ENCODE peak calls at places on chromosomes 4 and X, in nine cellular contexts. A, H, Q, Y, I, Z, C, K and D are unnamed samples.

GRCh38 chr4:721261-722171 is 15.9 kb downstream of the PCGF3 start:
- DNase-seq in A (no peak), H (no peak), Q (no peak), Y (no peak), I (peak), Z (no peak), C (peak), K (no peak), D (no peak)

GRCh38 chr4:174714393-174715211 is 114.4 kb downstream of the GLRA3 start:
- DNase-seq in A (no peak), H (peak), Q (no peak), Y (no peak), I (peak), Z (no peak), C (peak), K (peak), D (no peak)

GRCh38 chr4:150308824-150309472 is 230.7 kb downstream of the DCLK2 start:
- DNase-seq in A (no peak), H (no peak), Q (no peak), Y (no peak), I (peak), Z (no peak), C (peak), K (no peak), D (no peak)

GRCh38 chrX:108736509-108737479 is at the start of gene IRS4:
- DNase-seq in A (no peak), H (no peak), Q (no peak), Y (peak), I (peak), Z (no peak), C (no peak), K (no peak), D (no peak)

GRCh38 chrX:115972717-115973116 is 197.8 kb upstream of the AGTR2 start:
- DNase-seq in A (no peak), H (no peak), Q (no peak), Y (no peak), I (no peak), Z (no peak), C (no peak), K (no peak), D (no peak)

GRCh38 chr4:53595204-53595603 is 3.9 kb upstream of the LNX1 start:
- DNase-seq in A (no peak), H (no peak), Q (no peak), Y (no peak), I (peak), Z (no peak), C (no peak), K (no peak), D (no peak)

GRCh38 chr4:2806392-2807355 is 13.8 kb downstream of the SH3BP2 start:
- DNase-seq in A (peak), H (peak), Q (no peak), Y (peak), I (no peak), Z (peak), C (peak), K (no peak), D (no peak)

GRCh38 chr4:188647820-188648380 is 508.7 kb downstream of the TRIML1 start:
- DNase-seq in A (no peak), H (no peak), Q (no peak), Y (no peak), I (peak), Z (no peak), C (no peak), K (no peak), D (no peak)

GRCh38 chr4:179097741-179098140 is 1655.5 kb upstream of the AGA start:
- DNase-seq in A (no peak), H (no peak), Q (no peak), Y (no peak), I (no peak), Z (no peak), C (no peak), K (no peak), D (no peak)

GRCh38 chr4:37535872-37536271 is 150.3 kb downstream of the RELL1 start:
- DNase-seq in A (no peak), H (no peak), Q (no peak), Y (no peak), I (peak), Z (no peak), C (no peak), K (no peak), D (no peak)

GRCh38 chrX:40853816-40854123 is 118.4 kb upstream of the MED14 start:
- DNase-seq in A (no peak), H (no peak), Q (no peak), Y (no peak), I (no peak), Z (no peak), C (no peak), K (no peak), D (no peak)

GRCh38 chr4:3708611-3709010 is 57.6 kb upstream of the ADRA2C start:
- DNase-seq in A (no peak), H (no peak), Q (no peak), Y (peak), I (no peak), Z (no peak), C (no peak), K (no peak), D (no peak)

GRCh38 chr4:30718889-30719252 is 1.3 kb upstream of the PCDH7 start:
- DNase-seq in A (no peak), H (no peak), Q (no peak), Y (no peak), I (peak), Z (no peak), C (no peak), K (no peak), D (no peak)

GRCh38 chr4:33924239-33924638 is 2320.1 kb downstream of the ARAP2 start:
- DNase-seq in A (no peak), H (no peak), Q (no peak), Y (no peak), I (peak), Z (no peak), C (peak), K (no peak), D (no peak)

GRCh38 chrX:122625821-122626220 is 558.3 kb upstream of the GRIA3 start:
- DNase-seq in A (no peak), H (no peak), Q (no peak), Y (no peak), I (peak), Z (no peak), C (peak), K (no peak), D (no peak)

GRCh38 chr4:6302869-6303268 is 33.2 kb downstream of the WFS1 start:
- DNase-seq in A (no peak), H (no peak), Q (no peak), Y (no peak), I (no peak), Z (no peak), C (no peak), K (no peak), D (no peak)

GRCh38 chr4:8910822-8911310 is 39.2 kb upstream of the HMX1 start:
- DNase-seq in A (no peak), H (no peak), Q (peak), Y (no peak), I (no peak), Z (no peak), C (no peak), K (no peak), D (no peak)

GRCh38 chr4:153943738-153944415 is 155.0 kb upstream of the SFRP2 start:
- DNase-seq in A (no peak), H (no peak), Q (no peak), Y (no peak), I (no peak), Z (no peak), C (no peak), K (no peak), D (no peak)

GRCh38 chr4:77600521-77601451 is 4.8 kb upstream of the CXCL13 start:
- DNase-seq in A (no peak), H (peak), Q (no peak), Y (no peak), I (peak), Z (no peak), C (peak), K (no peak), D (no peak)

GRCh38 chr4:113888006-113888405 is 91.4 kb downstream of the ARSJ start:
- DNase-seq in A (no peak), H (no peak), Q (no peak), Y (no peak), I (no peak), Z (no peak), C (peak), K (no peak), D (no peak)

GRCh38 chrX:11886745-11887144 is 128.7 kb downstream of the MSL3 start:
- DNase-seq in A (no peak), H (no peak), Q (no peak), Y (no peak), I (peak), Z (no peak), C (peak), K (no peak), D (no peak)

GRCh38 chr4:102713096-102713495 is 47.7 kb downstream of the MANBA start:
- DNase-seq in A (no peak), H (no peak), Q (no peak), Y (no peak), I (peak), Z (no peak), C (peak), K (no peak), D (no peak)

GRCh38 chrX:130100180-130100579 is 10.1 kb downstream of the ELF4 start:
- DNase-seq in A (peak), H (peak), Q (peak), Y (no peak), I (no peak), Z (peak), C (peak), K (no peak), D (no peak)

GRCh38 chrX:155774387-155774786 is 106.8 kb upstream of the VAMP7 start:
- DNase-seq in A (no peak), H (no peak), Q (no peak), Y (no peak), I (no peak), Z (no peak), C (no peak), K (no peak), D (no peak)

GRCh38 chrX:21255207-21255606 is 119.0 kb upstream of the CNKSR2 start:
- DNase-seq in A (no peak), H (no peak), Q (no peak), Y (no peak), I (no peak), Z (no peak), C (no peak), K (no peak), D (no peak)

GRCh38 chr4:25448379-25449109 is 71.5 kb downstream of the ANAPC4 start:
- DNase-seq in A (no peak), H (no peak), Q (no peak), Y (no peak), I (peak), Z (no peak), C (peak), K (no peak), D (no peak)

GRCh38 chr4:128287159-128287870 is at the start of gene PGRMC2:
- DNase-seq in A (no peak), H (no peak), Q (no peak), Y (no peak), I (no peak), Z (no peak), C (peak), K (no peak), D (no peak)

GRCh38 chr4:38924266-38924827 is 56.7 kb downstream of the FAM114A1 start:
- DNase-seq in A (no peak), H (no peak), Q (no peak), Y (no peak), I (no peak), Z (no peak), C (no peak), K (no peak), D (no peak)

GRCh38 chrX:47483310-47484268 is 567 bp upstream of the ZNF41 start:
- DNase-seq in A (peak), H (peak), Q (peak), Y (peak), I (no peak), Z (peak), C (peak), K (no peak), D (no peak)

GRCh38 chrX:18995216-18995615 is 11.3 kb upstream of the PHKA2 start:
- DNase-seq in A (no peak), H (no peak), Q (no peak), Y (no peak), I (peak), Z (no peak), C (peak), K (no peak), D (no peak)

GRCh38 chr4:2781911-2782310 is 11.0 kb upstream of the SH3BP2 start:
- DNase-seq in A (no peak), H (no peak), Q (peak), Y (peak), I (no peak), Z (no peak), C (no peak), K (no peak), D (no peak)

GRCh38 chrX:43720961-43721360 is 64.9 kb downstream of the MAOA start:
- DNase-seq in A (no peak), H (no peak), Q (no peak), Y (no peak), I (no peak), Z (no peak), C (no peak), K (no peak), D (no peak)

GRCh38 chr4:13703096-13703495 is 75.6 kb upstream of the BOD1L1 start:
- DNase-seq in A (no peak), H (no peak), Q (no peak), Y (no peak), I (no peak), Z (no peak), C (no peak), K (no peak), D (no peak)

GRCh38 chr4:73620115-73620792 is at the start of gene RASSF6:
- DNase-seq in A (no peak), H (no peak), Q (no peak), Y (peak), I (peak), Z (no peak), C (no peak), K (no peak), D (no peak)

GRCh38 chrX:115112411-115112810 is 76.8 kb upstream of the RBMXL3 start:
- DNase-seq in A (no peak), H (no peak), Q (no peak), Y (no peak), I (no peak), Z (no peak), C (peak), K (no peak), D (no peak)

GRCh38 chrX:40508560-40508959 is 72.2 kb upstream of the ATP6AP2 start:
- DNase-seq in A (no peak), H (no peak), Q (no peak), Y (no peak), I (no peak), Z (no peak), C (peak), K (no peak), D (no peak)

GRCh38 chrX:151912221-151912620 is 468 bp upstream of the MAGEA4 start:
- DNase-seq in A (no peak), H (no peak), Q (peak), Y (no peak), I (no peak), Z (no peak), C (no peak), K (no peak), D (no peak)

GRCh38 chrX:56382278-56382677 is 150.1 kb downstream of the KLF8 start:
- DNase-seq in A (no peak), H (no peak), Q (no peak), Y (no peak), I (no peak), Z (no peak), C (no peak), K (no peak), D (no peak)

GRCh38 chr4:73705056-73705432 is 35.3 kb upstream of the CXCL8 start:
- DNase-seq in A (no peak), H (no peak), Q (no peak), Y (no peak), I (peak), Z (no peak), C (peak), K (no peak), D (no peak)

DNA sequence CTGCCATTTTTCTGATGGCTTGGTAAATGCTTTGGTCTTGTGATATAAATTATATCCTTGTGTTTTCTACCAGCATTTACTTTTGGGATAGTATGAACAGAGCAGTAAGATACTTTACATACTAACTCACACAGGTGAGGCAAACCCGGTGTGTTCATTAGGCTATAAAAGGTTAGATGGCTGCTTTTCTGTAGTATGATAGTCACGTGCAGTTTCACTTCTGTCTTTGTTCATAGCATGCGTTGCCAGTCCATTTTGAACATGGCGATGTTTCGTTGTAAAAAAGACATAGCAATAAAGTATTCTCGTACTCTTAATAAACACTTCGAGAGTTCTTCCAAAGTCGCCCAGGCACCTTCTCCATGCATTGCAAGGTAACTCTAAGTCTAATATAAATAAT is 88.4 kb downstream of the KLHL8 start:
- DNase-seq in A (no peak), H (no peak), Q (no peak), Y (no peak), I (no peak), Z (no peak), C (no peak), K (no peak), D (no peak)
- TF ChIP-seq CTCF in A (no peak), H (no peak), Q (no peak), Y (no peak), I (no peak), Z (no peak), C (no peak), K (no peak), D (no peak)

DNA sequence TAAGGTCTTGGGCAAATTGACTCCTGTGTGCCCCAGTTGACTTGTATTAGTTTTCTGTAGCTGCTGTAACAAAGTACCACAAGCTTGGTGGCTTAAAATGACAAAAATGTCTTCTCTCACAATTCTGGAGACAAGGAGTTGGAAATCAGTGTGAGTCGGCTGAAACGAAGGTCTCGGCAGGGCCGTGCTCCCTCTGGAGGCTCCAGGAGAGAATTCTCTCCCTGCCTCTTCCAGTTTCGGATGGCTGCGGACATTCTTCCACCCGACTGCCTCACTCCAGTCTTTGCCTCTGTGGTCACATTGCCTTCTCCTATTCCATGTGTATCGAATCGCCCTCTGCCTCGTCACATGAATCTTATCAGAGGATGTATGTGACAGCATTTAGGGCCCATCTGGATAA is 66.0 kb upstream of the PHOX2B start:
- DNase-seq in A (no peak), H (no peak), Q (no peak), Y (no peak), I (no peak), Z (no peak), C (peak), K (no peak), D (no peak)
- TF ChIP-seq CTCF in A (peak), H (no peak), Q (no peak), Y (no peak), I (peak), Z (peak), C (peak), K (no peak), D (no peak)

GRCh38 chr4:75889537-75890199 is 12.6 kb downstream of the PPEF2 start:
- DNase-seq in A (no peak), H (no peak), Q (peak), Y (no peak), I (no peak), Z (no peak), C (no peak), K (no peak), D (no peak)

GRCh38 chr4:75895744-75896314 is 6.4 kb downstream of the PPEF2 start:
- DNase-seq in A (no peak), H (no peak), Q (peak), Y (no peak), I (peak), Z (no peak), C (peak), K (no peak), D (no peak)

GRCh38 chr4:75891611-75892010 is 10.6 kb downstream of the PPEF2 start:
- DNase-seq in A (no peak), H (no peak), Q (peak), Y (no peak), I (no peak), Z (no peak), C (no peak), K (no peak), D (no peak)

DNA sequence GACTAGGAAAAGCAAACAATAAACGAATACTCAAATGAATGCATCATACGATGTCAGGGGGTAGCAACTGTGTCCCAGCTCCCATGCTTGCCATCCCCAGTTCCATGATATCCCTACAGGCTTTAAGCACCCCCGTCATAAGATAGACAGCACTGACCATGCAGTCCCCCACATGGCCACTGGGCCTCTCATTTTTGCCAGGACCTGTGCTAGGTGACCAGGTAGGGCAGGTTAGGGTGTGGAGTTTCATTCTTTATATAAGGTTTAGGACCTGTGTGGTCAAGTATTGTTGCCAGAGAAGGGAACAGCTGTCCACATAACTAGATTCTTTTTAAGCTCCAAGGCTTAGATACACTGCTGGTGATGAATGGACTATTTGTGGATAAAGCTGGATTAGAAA is 9.7 kb downstream of the PPEF2 start:
- DNase-seq in A (no peak), H (no peak), Q (peak), Y (no peak), I (no peak), Z (no peak), C (no peak), K (no peak), D (no peak)
- TF ChIP-seq CTCF in A (no peak), H (no peak), Q (no peak), Y (no peak), I (peak), Z (no peak), C (peak), K (no peak), D (no peak)

GRCh38 chrX:2316534-2316933 is 184.2 kb downstream of the DHRSX start:
- DNase-seq in A (no peak), H (no peak), Q (no peak), Y (no peak), I (no peak), Z (no peak), C (peak), K (no peak), D (no peak)
- TF ChIP-seq CTCF in A (no peak), H (no peak), Q (no peak), Y (no peak), I (no peak), Z (no peak), C (no peak), K (no peak), D (no peak)

GRCh38 chrX:147897117-147897516 is 14.6 kb upstream of the FMR1 start:
- DNase-seq in A (no peak), H (no peak), Q (no peak), Y (no peak), I (no peak), Z (no peak), C (no peak), K (no peak), D (no peak)

GRCh38 chrX:147901476-147902126 is 10.1 kb upstream of the FMR1 start:
- DNase-seq in A (no peak), H (no peak), Q (no peak), Y (no peak), I (peak), Z (no peak), C (no peak), K (no peak), D (no peak)

GRCh38 chrX:147900349-147900748 is 11.4 kb upstream of the FMR1 start:
- DNase-seq in A (no peak), H (no peak), Q (no peak), Y (no peak), I (no peak), Z (no peak), C (no peak), K (no peak), D (no peak)

GRCh38 chrX:147899715-147900114 is 12.0 kb upstream of the FMR1 start:
- DNase-seq in A (no peak), H (no peak), Q (no peak), Y (no peak), I (peak), Z (no peak), C (no peak), K (no peak), D (no peak)

DNA sequence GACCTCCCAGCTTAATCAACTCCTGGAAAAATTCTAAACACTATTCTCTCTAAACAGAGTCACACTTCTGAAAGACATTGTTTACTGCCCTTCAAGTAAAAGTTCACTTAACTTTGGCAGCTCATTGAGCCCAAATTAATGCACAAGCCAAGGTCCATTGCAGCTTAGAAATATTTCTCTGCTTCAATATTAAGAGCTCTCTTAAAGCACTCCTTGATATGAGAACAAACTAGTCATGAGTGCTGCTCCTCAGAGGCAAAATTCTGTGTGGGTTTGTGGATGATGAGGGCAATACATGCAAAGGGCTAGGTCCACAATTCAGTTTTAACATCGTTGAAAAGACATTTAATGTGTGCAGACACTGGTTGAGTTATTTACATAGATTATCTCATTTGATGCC is 12.8 kb upstream of the FMR1 start:
- DNase-seq in A (no peak), H (no peak), Q (no peak), Y (no peak), I (no peak), Z (no peak), C (no peak), K (no peak), D (no peak)
- TF ChIP-seq CTCF in A (no peak), H (no peak), Q (no peak), Y (no peak), I (no peak), Z (no peak), C (no peak), K (no peak), D (no peak)